ENCODE peak calls at places on chromosomes 11 and 22, in five cellular contexts. T is HCT116, Q is H1, V is GM12878, S is HepG2. F is an unnamed sample.

GRCh38 chr11:10809373-10810199 is 860 bp upstream of the EIF4G2 start:
- DNase-seq in T (peak; percentile 19), Q (peak; percentile 80), V (no peak), S (no peak), F (peak; percentile 52)

GRCh38 chr22:24984122-24984521 is 31.6 kb downstream of the KIAA1671 start:
- DNase-seq in T (no peak), Q (no peak), V (no peak), S (no peak), F (no peak)

GRCh38 chr22:24106385-24107381 is 74.6 kb upstream of the SUSD2 start:
- DNase-seq in T (no peak), Q (peak; percentile 49), V (peak; percentile 41), S (no peak), F (no peak)

GRCh38 chr22:26740253-26740652 is 82.9 kb downstream of the MIAT start:
- DNase-seq in T (no peak), Q (no peak), V (no peak), S (no peak), F (no peak)

GRCh38 chr11:132206993-132207392 is 836.6 kb downstream of the NTM start:
- DNase-seq in T (no peak), Q (no peak), V (no peak), S (no peak), F (no peak)

GRCh38 chr22:21694394-21694793 is 28.6 kb downstream of the PPIL2 start:
- DNase-seq in T (no peak), Q (no peak), V (no peak), S (no peak), F (peak; percentile 61)

GRCh38 chr11:8235925-8236324 is 27.8 kb downstream of the LMO1 start:
- DNase-seq in T (no peak), Q (no peak), V (no peak), S (no peak), F (no peak)

GRCh38 chr11:131099013-131099412 is 182.7 kb upstream of the SNX19 start:
- DNase-seq in T (no peak), Q (no peak), V (no peak), S (peak; percentile 75), F (no peak)

GRCh38 chr11:123690490-123690889 is 36.1 kb upstream of the SCN3B start:
- DNase-seq in T (no peak), Q (no peak), V (no peak), S (no peak), F (no peak)

GRCh38 chr11:14189874-14190273 is 169.1 kb downstream of the RRAS2 start:
- DNase-seq in T (no peak), Q (no peak), V (no peak), S (no peak), F (no peak)

GRCh38 chr22:28953976-28954880 is 70.9 kb downstream of the ZNRF3 start:
- DNase-seq in T (no peak), Q (no peak), V (no peak), S (no peak), F (no peak)

GRCh38 chr11:122559734-122560382 is 95.7 kb upstream of the UBASH3B start:
- DNase-seq in T (peak; percentile 83), Q (peak; percentile 96), V (no peak), S (peak; percentile 24), F (no peak)

GRCh38 chr22:32558681-32559355 is 84.2 kb downstream of the FBXO7 start:
- DNase-seq in T (peak; percentile 75), Q (no peak), V (no peak), S (no peak), F (no peak)

GRCh38 chr11:101718406-101718805 is 134.6 kb upstream of the TRPC6 start:
- DNase-seq in T (no peak), Q (no peak), V (no peak), S (no peak), F (no peak)

GRCh38 chr11:46696212-46696558 is 4.2 kb downstream of the ARHGAP1 start:
- DNase-seq in T (no peak), Q (no peak), V (no peak), S (no peak), F (no peak)

GRCh38 chr11:102666331-102666957 is 39.1 kb downstream of the MMP27 start:
- DNase-seq in T (peak; percentile 37), Q (no peak), V (no peak), S (peak; percentile 46), F (peak; percentile 61)

GRCh38 chr22:28896611-28897010 is 13.2 kb downstream of the ZNRF3 start:
- DNase-seq in T (no peak), Q (no peak), V (no peak), S (no peak), F (no peak)

GRCh38 chr11:65130631-65131416 is 3.5 kb downstream of the SYVN1 start:
- DNase-seq in T (no peak), Q (no peak), V (no peak), S (no peak), F (no peak)

GRCh38 chr11:131629925-131630324 is 259.5 kb downstream of the NTM start:
- DNase-seq in T (no peak), Q (no peak), V (no peak), S (no peak), F (no peak)

GRCh38 chr22:45458532-45458931 is 44.2 kb upstream of the FBLN1 start:
- DNase-seq in T (no peak), Q (no peak), V (no peak), S (no peak), F (no peak)
- TF ChIP-seq SIN3A in T (no peak), Q (no peak), V (no peak), S (no peak), F (no peak)

DNA sequence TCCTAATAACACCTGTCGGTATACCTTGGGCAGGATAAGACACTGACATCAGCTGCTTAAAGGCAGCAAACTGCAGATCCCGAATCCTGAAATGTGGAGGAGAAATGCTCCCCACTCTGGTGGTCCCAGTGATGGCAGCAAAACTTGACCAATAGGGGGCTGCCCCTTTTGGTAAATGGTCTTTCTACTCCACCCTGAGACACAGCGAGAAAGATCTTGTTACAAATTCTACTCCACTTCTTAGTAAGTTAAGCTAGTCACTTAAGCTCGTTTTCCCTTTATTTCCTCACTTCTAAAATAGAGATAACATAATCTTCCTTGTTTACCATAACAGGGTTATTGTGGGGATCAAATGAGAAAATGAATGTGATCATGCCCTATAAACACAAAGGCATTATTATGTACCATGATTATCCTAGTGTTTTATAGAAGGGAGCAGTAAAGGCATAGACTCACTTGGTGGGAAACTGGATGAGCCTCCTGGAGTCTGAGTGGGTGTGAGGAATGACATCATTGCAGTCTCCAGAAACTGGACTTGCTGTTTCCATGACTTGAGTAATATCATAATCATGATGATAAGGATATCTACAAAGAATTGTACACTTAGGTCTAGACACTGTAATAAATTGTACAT is 50.9 kb downstream of the ENDOD1 start:
- DNase-seq in T (no peak), Q (no peak), V (no peak), S (no peak), F (peak; percentile 23)
- TF ChIP-seq SRF in T (no peak), Q (no peak), V (no peak), S (no peak), F (no peak)

GRCh38 chr11:121326230-121326629 is 33.7 kb downstream of the SC5D start:
- DNase-seq in T (no peak), Q (no peak), V (no peak), S (no peak), F (no peak)

GRCh38 chr11:121318848-121319834 is 26.6 kb downstream of the SC5D start:
- DNase-seq in T (peak; percentile 32), Q (no peak), V (no peak), S (peak; percentile 30), F (no peak)

GRCh38 chr11:121328213-121328966 is 35.8 kb downstream of the SC5D start:
- DNase-seq in T (no peak), Q (no peak), V (no peak), S (no peak), F (no peak)

GRCh38 chr11:121321614-121322243 is 29.2 kb downstream of the SC5D start:
- DNase-seq in T (peak; percentile 12), Q (no peak), V (no peak), S (no peak), F (peak; percentile 4)

GRCh38 chr11:121323208-121323607 is 30.6 kb downstream of the SC5D start:
- DNase-seq in T (no peak), Q (no peak), V (no peak), S (no peak), F (no peak)
- TF ChIP-seq SIN3A in T (no peak), Q (no peak), V (no peak), S (no peak), F (no peak)

GRCh38 chr11:45590743-45591142 is 74.7 kb downstream of the CHST1 start:
- DNase-seq in T (no peak), Q (no peak), V (no peak), S (no peak), F (no peak)
- TF ChIP-seq SRF in T (no peak), Q (no peak), V (no peak), S (no peak), F (no peak)

DNA sequence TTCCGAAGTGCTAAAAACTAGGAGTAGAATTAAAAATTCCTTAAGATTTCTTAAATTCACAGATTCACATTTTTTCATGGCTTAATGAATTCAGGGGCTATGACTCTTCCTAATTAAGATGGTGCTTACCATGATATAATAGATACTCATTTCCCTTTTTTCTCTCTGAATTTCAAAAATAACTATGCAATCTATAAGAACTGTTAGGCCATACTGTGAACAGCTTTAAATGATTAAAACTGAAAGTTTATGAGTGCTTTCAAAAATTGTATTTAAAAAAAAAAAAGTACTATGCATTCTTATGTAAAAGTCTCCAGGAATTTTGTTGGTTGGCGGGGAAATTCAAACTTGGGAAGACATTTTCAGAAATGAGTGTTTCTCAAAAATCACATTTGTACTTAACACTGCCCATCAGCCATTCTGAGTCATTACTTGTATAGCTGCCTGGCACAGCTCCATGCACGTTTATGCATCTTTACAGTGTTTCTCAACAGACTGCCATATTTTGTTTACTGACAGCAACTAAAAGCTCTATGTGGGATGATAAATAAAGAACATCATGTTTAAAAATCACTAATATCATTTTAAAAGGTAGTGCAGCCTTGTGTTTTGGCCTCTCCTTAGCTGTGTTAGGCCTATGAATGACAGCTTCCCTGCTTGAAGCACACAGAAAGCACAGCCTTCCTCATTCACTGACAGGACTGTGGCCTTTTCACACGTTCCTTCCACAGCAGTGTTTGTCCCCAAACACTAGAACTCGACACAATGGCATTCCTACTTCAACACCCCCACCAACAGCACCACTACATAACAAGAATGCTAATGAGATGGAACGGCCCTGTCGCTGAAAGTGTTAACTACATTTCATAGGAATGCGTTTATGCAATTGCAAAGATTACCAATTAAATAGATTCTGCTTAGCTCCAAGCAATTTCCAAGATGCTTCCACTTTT is 131.4 kb downstream of the DCDC1 start:
- DNase-seq in T (no peak), Q (no peak), V (no peak), S (no peak), F (no peak)
- TF ChIP-seq SIN3A in T (no peak), Q (no peak), V (no peak), S (no peak), F (no peak)

DNA sequence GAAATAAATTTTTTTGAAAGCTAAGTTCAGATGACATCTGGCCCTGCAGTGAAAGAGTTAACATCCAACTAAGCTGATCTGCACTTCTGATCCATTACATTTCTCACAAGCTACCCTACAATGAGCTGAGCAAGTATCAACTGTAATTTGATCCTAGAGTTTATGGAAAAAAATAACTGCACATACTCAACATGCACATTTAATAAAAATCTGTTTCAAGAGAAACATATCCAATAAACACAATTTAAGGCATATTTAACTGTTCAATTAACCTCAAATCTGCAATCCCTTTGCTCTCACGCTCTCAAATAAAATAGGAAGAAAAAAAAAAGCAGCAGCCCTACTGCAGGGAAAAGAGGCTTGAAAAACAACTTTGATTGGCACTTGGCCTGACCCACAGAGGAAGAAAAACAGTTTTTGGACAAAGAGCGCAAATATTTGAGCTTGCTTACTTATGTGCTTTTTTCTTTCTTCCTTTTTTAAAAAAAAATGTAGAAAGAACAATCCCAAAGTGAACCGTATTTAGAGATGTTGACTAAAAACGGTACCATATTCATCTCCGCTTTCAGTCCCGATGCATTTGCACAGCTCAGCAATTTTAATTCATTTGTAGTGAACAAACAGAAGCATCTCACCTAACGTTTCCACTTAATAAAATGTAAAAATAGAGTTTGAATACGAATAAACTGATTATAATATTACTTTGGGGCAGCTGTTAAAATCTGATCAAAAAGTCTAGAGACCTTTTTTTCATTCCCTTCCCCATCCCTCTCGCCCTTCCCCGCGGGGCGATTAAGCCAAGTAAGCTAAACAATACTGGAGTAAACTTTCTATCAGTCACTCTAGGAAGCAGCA is 1.6 kb downstream of the SESN3 start:
- DNase-seq in T (no peak), Q (no peak), V (no peak), S (no peak), F (no peak)
- TF ChIP-seq SRF in T (no peak), Q (no peak), V (no peak), S (no peak), F (no peak)

F was measured in K562.